ENCODE peak calls at places on chromosomes 5 and 9, in seven cellular contexts. D, Z, M, R, B, X and N are unnamed samples.

GRCh38 chr5:139304391-139305324 is 11.1 kb downstream of the MATR3 start:
- DNase-seq in D (no peak), Z (no peak), M (no peak), R (no peak), B (no peak), X (no peak), N (no peak)

GRCh38 chr9:87826331-87826730 is 56.3 kb upstream of the SPATA31E1 start:
- DNase-seq in D (no peak), Z (no peak), M (no peak), R (no peak), B (no peak), X (no peak), N (peak; percentile 3)

GRCh38 chr9:136845465-136846261 is 3.4 kb downstream of the AJM1 start:
- DNase-seq in D (no peak), Z (no peak), M (no peak), R (no peak), B (no peak), X (no peak), N (no peak)

GRCh38 chr9:124122321-124122720 is 110.8 kb downstream of the LHX2 start:
- DNase-seq in D (no peak), Z (peak; percentile 47), M (no peak), R (peak; percentile 28), B (no peak), X (no peak), N (no peak)

GRCh38 chr5:28403846-28404245 is 1365.5 kb upstream of the CDH9 start:
- DNase-seq in D (no peak), Z (no peak), M (no peak), R (no peak), B (no peak), X (no peak), N (no peak)

GRCh38 chr9:119398350-119398749 is 29.1 kb upstream of the BRINP1 start:
- DNase-seq in D (no peak), Z (no peak), M (no peak), R (no peak), B (no peak), X (no peak), N (no peak)

GRCh38 chr5:90518666-90519065 is 10.7 kb downstream of the LYSMD3 start:
- DNase-seq in D (no peak), Z (peak; percentile 68), M (peak; percentile 72), R (peak; percentile 18), B (no peak), X (no peak), N (no peak)

GRCh38 chr5:145856285-145856818 is 16.5 kb downstream of the GRXCR2 start:
- DNase-seq in D (peak; percentile 61), Z (no peak), M (no peak), R (peak; percentile 32), B (no peak), X (peak; percentile 56), N (peak; percentile 14)

GRCh38 chr9:114385412-114386181 is 2.2 kb downstream of the AKNA start:
- DNase-seq in D (peak; percentile 80), Z (peak; percentile 97), M (peak; percentile 92), R (peak; percentile 96), B (no peak), X (no peak), N (peak; percentile 82)

GRCh38 chr5:72531496-72532190 is 24.4 kb upstream of the ZNF366 start:
- DNase-seq in D (no peak), Z (no peak), M (no peak), R (peak; percentile 19), B (peak; percentile 6), X (no peak), N (no peak)

GRCh38 chr9:29865764-29866313 is 2292.6 kb upstream of the C9orf72 start:
- DNase-seq in D (no peak), Z (no peak), M (no peak), R (no peak), B (no peak), X (no peak), N (no peak)

GRCh38 chr9:107235765-107236442 is 47.2 kb upstream of the RAD23B start:
- DNase-seq in D (no peak), Z (no peak), M (no peak), R (no peak), B (no peak), X (no peak), N (no peak)

GRCh38 chr9:98168153-98168780 is 24.2 kb downstream of the CORO2A start:
- DNase-seq in D (no peak), Z (no peak), M (no peak), R (no peak), B (no peak), X (no peak), N (no peak)

GRCh38 chr5:66757219-66757833 is 161.1 kb downstream of the MAST4 start:
- DNase-seq in D (no peak), Z (peak; percentile 63), M (no peak), R (peak; percentile 37), B (peak; percentile 1), X (peak; percentile 30), N (peak; percentile 27)

GRCh38 chr5:62494772-62495171 is 82.2 kb downstream of the IPO11 start:
- DNase-seq in D (no peak), Z (no peak), M (no peak), R (no peak), B (no peak), X (no peak), N (no peak)

GRCh38 chr9:85431396-85432102 is 310.2 kb downstream of the AGTPBP1 start:
- DNase-seq in D (no peak), Z (no peak), M (peak; percentile 76), R (peak; percentile 25), B (no peak), X (no peak), N (no peak)

GRCh38 chr5:178428341-178429155 is 161.6 kb downstream of the COL23A1 start:
- DNase-seq in D (peak; percentile 88), Z (no peak), M (no peak), R (no peak), B (no peak), X (no peak), N (peak; percentile 57)

GRCh38 chr9:130869250-130869649 is 27.4 kb downstream of the QRFP start:
- DNase-seq in D (peak; percentile 84), Z (no peak), M (no peak), R (no peak), B (no peak), X (no peak), N (no peak)

GRCh38 chr9:130689937-130690700 is 3.5 kb upstream of the EXOSC2 start:
- DNase-seq in D (no peak), Z (peak; percentile 98), M (peak; percentile 69), R (peak; percentile 69), B (peak; percentile 85), X (no peak), N (peak; percentile 82)

GRCh38 chr9:70618784-70619183 is 204.3 kb upstream of the KLF9 start:
- DNase-seq in D (peak; percentile 75), Z (no peak), M (no peak), R (no peak), B (no peak), X (no peak), N (no peak)

GRCh38 chr5:57784106-57784505 is 301.5 kb upstream of the ACTBL2 start:
- DNase-seq in D (no peak), Z (peak; percentile 36), M (no peak), R (no peak), B (no peak), X (no peak), N (no peak)

GRCh38 chr9:69895185-69895584 is 74.6 kb downstream of the CFAP95 start:
- DNase-seq in D (no peak), Z (no peak), M (no peak), R (no peak), B (no peak), X (no peak), N (no peak)

GRCh38 chr9:126756238-126756637 is 48.6 kb upstream of the ZBTB43 start:
- DNase-seq in D (no peak), Z (no peak), M (no peak), R (no peak), B (no peak), X (no peak), N (no peak)

GRCh38 chr9:131608469-131609115 is 63.3 kb downstream of the PRRT1B start:
- DNase-seq in D (peak; percentile 71), Z (peak; percentile 91), M (peak; percentile 73), R (peak; percentile 86), B (no peak), X (peak; percentile 24), N (peak; percentile 37)

GRCh38 chr5:149429839-149430721 is 51.0 kb upstream of the IL17B start:
- DNase-seq in D (peak; percentile 76), Z (no peak), M (peak; percentile 24), R (no peak), B (no peak), X (no peak), N (no peak)

GRCh38 chr9:122128432-122129343 is 30.9 kb downstream of the NDUFA8 start:
- DNase-seq in D (peak; percentile 72), Z (no peak), M (no peak), R (no peak), B (no peak), X (no peak), N (no peak)